ENCODE peak calls at places on chromosomes 11 and 22, in five cellular contexts. W is mesothelial cell of epicardium; X is AG04449; R is EL; F is activated CD8-positive, alpha-beta T cell treated with anti-CD3 and anti-CD28 coated beads, Interleukin-2, amount 10 ng/mL, durations not matched to agents 7 days and 5 days. K is an unnamed sample.

GRCh38 chr11:117299351-117300300 is 8.5 kb downstream of the BACE1-AS start:
- DNase-seq in W (no peak), X (no peak), R (no peak), F (no peak), K (no peak)

GRCh38 chr22:41770715-41771452 is 29.6 kb upstream of the CCDC134 start:
- DNase-seq in W (no peak), X (no peak), R (peak), F (no peak), K (no peak)

GRCh38 chr22:38758276-38758945 is 2.6 kb upstream of the SUN2 start:
- DNase-seq in W (no peak), X (no peak), R (no peak), F (peak), K (no peak)

GRCh38 chr22:41501209-41501608 is 32.3 kb downstream of the ACO2 start:
- DNase-seq in W (no peak), X (no peak), R (no peak), F (peak), K (no peak)

GRCh38 chr11:44619931-44620725 is 54.7 kb downstream of the CD82 start:
- DNase-seq in W (peak), X (no peak), R (no peak), F (peak), K (no peak)

GRCh38 chr11:65478411-65479183 is 20.2 kb upstream of the MALAT1 start:
- DNase-seq in W (no peak), X (no peak), R (peak), F (no peak), K (no peak)

GRCh38 chr11:120775986-120776682 is 247.8 kb upstream of the TBCEL start:
- DNase-seq in W (no peak), X (no peak), R (no peak), F (no peak), K (no peak)

GRCh38 chr11:34348919-34349318 is 8.9 kb downstream of the ABTB2 start:
- DNase-seq in W (no peak), X (no peak), R (no peak), F (no peak), K (no peak)

GRCh38 chr11:9535189-9535781 is 38.2 kb upstream of the WEE1 start:
- DNase-seq in W (peak), X (no peak), R (peak), F (peak), K (peak)

GRCh38 chr11:13140028-13140870 is 131.1 kb downstream of the RASSF10 start:
- DNase-seq in W (no peak), X (no peak), R (peak), F (no peak), K (no peak)

GRCh38 chr22:21446128-21446826 is 20.9 kb upstream of the TMEM191C start:
- DNase-seq in W (no peak), X (no peak), R (no peak), F (peak), K (no peak)

GRCh38 chr11:118527109-118527508 is at the start of gene TTC36:
- DNase-seq in W (no peak), X (no peak), R (no peak), F (no peak), K (no peak)

GRCh38 chr22:49535126-49535525 is 292.5 kb downstream of the BRD1 start:
- DNase-seq in W (no peak), X (no peak), R (no peak), F (no peak), K (no peak)

GRCh38 chr11:65619281-65619928 is 3.8 kb downstream of the PCNX3 start:
- DNase-seq in W (no peak), X (no peak), R (no peak), F (no peak), K (no peak)

GRCh38 chr22:23579870-23580585 is at the start of gene IGLL1:
- DNase-seq in W (no peak), X (no peak), R (no peak), F (no peak), K (no peak)

GRCh38 chr11:104694259-104695070 is 203.8 kb downstream of the CASP12 start:
- DNase-seq in W (no peak), X (no peak), R (peak), F (no peak), K (no peak)

GRCh38 chr22:30890689-30891442 is 77.7 kb downstream of the MORC2 start:
- DNase-seq in W (no peak), X (no peak), R (peak), F (peak), K (no peak)

GRCh38 chr22:41280854-41281253 is 5.1 kb downstream of the RANGAP1 start:
- DNase-seq in W (no peak), X (no peak), R (no peak), F (no peak), K (no peak)

GRCh38 chr11:67489203-67489859 is 6.5 kb downstream of the AIP start:
- DNase-seq in W (no peak), X (no peak), R (no peak), F (no peak), K (no peak)

GRCh38 chr22:43077121-43077877 is 11.9 kb downstream of the TTLL1 start:
- DNase-seq in W (no peak), X (no peak), R (no peak), F (no peak), K (no peak)

GRCh38 chr22:29531419-29531818 is 22.1 kb downstream of the THOC5 start:
- DNase-seq in W (no peak), X (no peak), R (no peak), F (no peak), K (no peak)

GRCh38 chr11:70812472-70812871 is 414.1 kb downstream of the CTTN start:
- DNase-seq in W (no peak), X (no peak), R (no peak), F (no peak), K (no peak)

GRCh38 chr11:113632981-113633380 is 73.1 kb downstream of the TMPRSS5 start:
- DNase-seq in W (no peak), X (no peak), R (peak), F (no peak), K (no peak)

GRCh38 chr11:1541474-1542204 is 30.4 kb downstream of the DUSP8 start:
- DNase-seq in W (no peak), X (no peak), R (no peak), F (no peak), K (no peak)

GRCh38 chr22:43042101-43042780 is 27.3 kb upstream of the PACSIN2 start:
- DNase-seq in W (no peak), X (no peak), R (no peak), F (no peak), K (no peak)

GRCh38 chr22:33539902-33540751 is 380.1 kb downstream of the LARGE1 start:
- DNase-seq in W (no peak), X (no peak), R (no peak), F (no peak), K (no peak)

GRCh38 chr22:39135092-39135896 is 17.2 kb downstream of the CBX7 start:
- DNase-seq in W (no peak), X (no peak), R (peak), F (peak), K (no peak)

GRCh38 chr11:33725496-33725895 is 10.7 kb downstream of the CD59 start:
- DNase-seq in W (no peak), X (no peak), R (no peak), F (no peak), K (no peak)

GRCh38 chr22:50611341-50612060 is 10.9 kb downstream of the MAPK8IP2 start:
- DNase-seq in W (no peak), X (no peak), R (no peak), F (no peak), K (no peak)